ENCODE peak calls at places on chromosomes 11 and 22, in nine cellular contexts. M, Y, U, T, W, C, O, R and B are unnamed samples.

GRCh38 chr11:9053631-9054030 is 37.8 kb downstream of the SCUBE2 start:
- DNase-seq in R (no peak), M (no peak), W (no peak), O (no peak), Y (no peak), T (no peak), C (no peak), U (no peak), B (no peak)

GRCh38 chr11:134781335-134781970 is 369.4 kb upstream of the B3GAT1 start:
- DNase-seq in O (no peak), M (no peak), W (no peak), T (no peak), C (no peak), R (no peak), U (no peak), Y (no peak), B (no peak)

GRCh38 chr11:134730096-134730495 is 318.1 kb upstream of the B3GAT1 start:
- DNase-seq in M (no peak), U (no peak), Y (no peak), R (no peak), C (no peak), O (no peak), T (no peak), W (no peak), B (no peak)

GRCh38 chr22:46972256-46972655 is 209.8 kb downstream of the TBC1D22A start:
- DNase-seq in C (no peak), U (no peak), O (peak; percentile 25), M (no peak), R (no peak), T (no peak), W (no peak), Y (no peak), B (no peak)

GRCh38 chr11:88520391-88520790 is 182.9 kb upstream of the CTSC start:
- DNase-seq in R (no peak), W (no peak), Y (no peak), C (no peak), O (no peak), U (no peak), T (no peak), M (no peak), B (no peak)

GRCh38 chr22:40678493-40679248 is 613 bp upstream of the MCHR1 start:
- DNase-seq in T (no peak), U (no peak), O (no peak), Y (peak; percentile 83), W (no peak), M (no peak), R (no peak), C (no peak), B (no peak)

GRCh38 chr22:32852346-32853251 is 51.1 kb downstream of the TIMP3 start:
- DNase-seq in M (no peak), U (no peak), C (peak; percentile 89), R (peak; percentile 66), W (peak; percentile 68), T (peak; percentile 36), Y (no peak), O (peak; percentile 86), B (no peak)

GRCh38 chr11:111365722-111366559 is 13.1 kb downstream of the POU2AF1 start:
- DNase-seq in O (no peak), U (no peak), Y (no peak), R (no peak), W (no peak), C (no peak), M (no peak), T (no peak), B (no peak)

GRCh38 chr11:10454506-10454901 is 560 bp upstream of the AMPD3 start:
- DNase-seq in Y (no peak), T (no peak), M (no peak), W (no peak), O (no peak), R (no peak), U (no peak), C (no peak), B (no peak)

GRCh38 chr11:10455637-10456487 is 798 bp downstream of the AMPD3 start:
- DNase-seq in T (no peak), R (peak; percentile 35), W (peak; percentile 66), Y (peak; percentile 41), O (peak; percentile 80), M (no peak), U (peak; percentile 75), C (peak; percentile 72), B (peak; percentile 93)

GRCh38 chr11:10454902-10455631 is at the start of gene AMPD3:
- DNase-seq in R (peak; percentile 35), O (peak; percentile 80), W (peak; percentile 42), Y (no peak), U (peak; percentile 39), T (no peak), C (peak; percentile 26), M (no peak), B (peak; percentile 81)

GRCh38 chr11:10457901-10458300 is 2.8 kb downstream of the AMPD3 start:
- DNase-seq in M (no peak), W (no peak), T (no peak), R (no peak), C (no peak), U (no peak), O (no peak), Y (no peak), B (no peak)

GRCh38 chr11:10456519-10456918 is 1.5 kb downstream of the AMPD3 start:
- DNase-seq in T (no peak), M (no peak), W (no peak), R (no peak), O (no peak), C (no peak), Y (no peak), U (no peak), B (peak; percentile 80)
- TF ChIP-seq POLR2A in T (no peak), M (no peak), W (no peak), R (no peak), O (no peak), C (no peak), Y (no peak), U (no peak), B (no peak)

GRCh38 chr11:72780291-72781062 is 13.4 kb downstream of the STARD10 start:
- DNase-seq in U (no peak), C (no peak), M (peak; percentile 25), O (no peak), R (no peak), W (no peak), T (no peak), Y (no peak), B (no peak)

GRCh38 chr11:72781063-72781312 is 12.9 kb downstream of the STARD10 start:
- DNase-seq in W (peak; percentile 59), R (no peak), T (no peak), O (no peak), C (no peak), U (peak; percentile 51), M (peak; percentile 78), Y (peak; percentile 45), B (no peak)

GRCh38 chr11:72783144-72783910 is 10.5 kb downstream of the STARD10 start:
- DNase-seq in M (no peak), O (no peak), U (no peak), T (no peak), C (no peak), W (no peak), Y (no peak), R (no peak), B (no peak)

GRCh38 chr11:72781313-72782080 is 12.3 kb downstream of the STARD10 start:
- DNase-seq in M (peak; percentile 52), U (peak; percentile 58), C (peak; percentile 48), O (no peak), R (no peak), W (peak; percentile 31), T (no peak), Y (peak; percentile 64), B (peak; percentile 89)

DNA sequence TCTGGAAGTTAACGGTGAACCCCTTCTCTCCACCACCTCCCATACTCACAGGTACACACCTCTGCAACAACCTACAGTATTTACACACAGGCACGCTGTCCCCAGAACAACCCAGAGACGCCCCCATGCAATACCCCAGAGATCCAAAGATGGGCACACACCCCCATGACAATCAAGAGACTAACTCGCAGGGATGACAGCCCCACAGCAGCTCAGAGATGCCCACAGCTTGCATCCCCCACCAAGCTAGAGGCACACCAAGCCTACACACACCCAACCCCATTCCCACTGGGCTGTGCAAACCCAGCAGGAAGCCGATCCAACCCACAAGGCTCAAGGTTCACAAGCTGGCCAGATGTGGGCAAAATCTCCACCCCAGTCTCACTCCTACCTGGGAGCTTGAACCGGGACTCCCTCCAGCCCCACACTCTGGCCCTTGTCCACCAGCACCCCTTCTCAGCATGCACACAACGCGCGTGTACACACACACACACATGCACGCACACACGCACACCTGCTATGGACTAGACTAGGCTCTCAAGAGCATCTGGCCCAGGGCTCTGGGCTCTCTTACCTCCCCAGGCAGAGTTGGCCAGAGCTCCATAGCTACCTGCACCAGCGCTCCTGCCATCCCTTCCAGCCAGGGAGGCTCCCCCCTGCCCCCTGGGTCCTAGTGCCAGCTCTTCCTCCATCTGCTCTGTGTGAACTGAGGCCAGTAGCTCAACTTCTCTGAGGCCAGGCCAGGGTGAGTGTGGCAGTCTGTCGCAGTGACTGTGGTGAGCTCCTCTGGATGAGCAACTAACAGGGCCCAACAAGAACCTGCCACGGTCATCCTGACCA is 11.5 kb downstream of the STARD10 start:
- DNase-seq in M (peak; percentile 34), Y (no peak), C (peak; percentile 54), O (no peak), W (no peak), U (no peak), R (no peak), T (no peak), B (no peak)
- TF ChIP-seq POLR2A in M (no peak), Y (peak; percentile 28), C (no peak), O (no peak), W (no peak), U (no peak), R (no peak), T (no peak), B (no peak)

GRCh38 chr11:119709638-119710346 is 19.2 kb downstream of the NECTIN1 start:
- DNase-seq in W (no peak), U (no peak), Y (no peak), T (no peak), R (no peak), M (no peak), O (no peak), C (no peak), B (peak; percentile 65)

GRCh38 chr11:119706887-119707286 is 22.1 kb downstream of the NECTIN1 start:
- DNase-seq in R (no peak), M (no peak), C (no peak), W (no peak), O (no peak), Y (no peak), T (no peak), U (no peak), B (no peak)

GRCh38 chr11:119710417-119710816 is 18.6 kb downstream of the NECTIN1 start:
- DNase-seq in R (no peak), W (no peak), C (no peak), O (no peak), T (no peak), Y (no peak), U (no peak), M (no peak), B (no peak)

GRCh38 chr11:119711476-119711875 is 17.5 kb downstream of the NECTIN1 start:
- DNase-seq in O (no peak), W (no peak), C (no peak), M (no peak), R (no peak), T (no peak), Y (no peak), U (no peak), B (no peak)

GRCh38 chr11:119709171-119709570 is 19.8 kb downstream of the NECTIN1 start:
- DNase-seq in R (no peak), T (no peak), M (no peak), U (no peak), Y (no peak), O (no peak), W (no peak), C (no peak), B (no peak)
- TF ChIP-seq POLR2A in R (no peak), T (no peak), M (no peak), U (no peak), Y (no peak), O (no peak), W (no peak), C (no peak), B (no peak)

DNA sequence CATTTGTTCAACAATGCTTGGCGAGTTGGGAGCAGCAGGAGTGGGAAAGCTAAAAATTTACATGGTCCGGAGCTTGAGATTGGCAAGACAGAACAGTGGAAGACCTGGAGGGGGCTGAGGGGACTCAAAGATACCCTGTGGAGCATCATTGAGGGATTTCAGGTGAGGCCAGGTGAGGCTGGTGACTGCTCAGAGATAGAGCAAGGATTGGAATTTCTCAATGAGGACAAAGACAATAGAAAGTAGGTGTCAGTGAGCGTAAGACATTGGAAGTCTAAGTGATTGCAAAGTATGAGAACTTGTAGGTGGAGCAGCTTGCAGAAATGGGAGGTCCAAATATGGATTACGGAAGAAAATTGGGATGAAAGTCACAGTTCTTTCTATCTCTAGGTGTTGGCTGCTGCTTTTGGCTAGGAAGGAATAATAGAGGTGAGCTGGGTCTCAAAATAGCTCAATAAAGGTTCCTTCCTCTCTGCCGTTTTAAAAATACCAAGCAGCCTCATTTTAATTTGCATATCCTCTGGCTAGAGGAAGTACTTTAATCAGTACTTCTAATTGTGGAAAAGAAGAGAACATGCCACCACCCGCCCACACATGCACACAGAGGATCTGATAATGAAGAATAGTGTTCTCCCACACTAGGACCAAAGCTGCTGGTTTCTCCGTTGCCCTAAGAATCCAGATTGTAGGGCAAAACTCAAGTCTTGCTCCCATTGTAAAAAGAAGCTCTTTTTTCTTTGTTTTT is 41.8 kb upstream of the SORL1-AS1 start:
- DNase-seq in M (no peak), O (no peak), C (peak; percentile 51), T (no peak), Y (no peak), U (no peak), W (no peak), R (no peak), B (no peak)
- TF ChIP-seq POLR2A in M (no peak), O (no peak), C (no peak), T (no peak), Y (no peak), U (no peak), W (no peak), R (no peak), B (no peak)